ENCODE peak calls at places on chromosome 3, in four cellular contexts. I is fibroblast of lung, L is endothelial cell of umbilical vein, G is HepG2. Z is an unnamed sample. For H4K20me1, the result is how much of the 10 kb centered on the place peaks cover.

GRCh38 chr3:33911525-33912322 is 113.3 kb downstream of the PDCD6IP start:
- DNase-seq in I (peak), L (no peak), G (no peak), Z (no peak)

GRCh38 chr3:29521751-29522150 is 240.9 kb downstream of the RBMS3 start:
- DNase-seq in I (no peak), L (no peak), G (no peak), Z (no peak)

GRCh38 chr3:134294302-134294925 is 43.8 kb upstream of the RYK start:
- DNase-seq in I (no peak), L (no peak), G (no peak), Z (no peak)

GRCh38 chr3:48013288-48013980 is 2.8 kb downstream of the MAP4 start:
- DNase-seq in I (peak), L (peak), G (peak), Z (peak)

GRCh38 chr3:196563721-196564225 is 4.6 kb downstream of the WDR53 start:
- DNase-seq in I (no peak), L (peak), G (no peak), Z (no peak)

GRCh38 chr3:13145131-13145825 is 72.0 kb upstream of the IQSEC1 start:
- DNase-seq in I (no peak), L (no peak), G (peak), Z (no peak)

GRCh38 chr3:147404000-147404799 is 2.1 kb downstream of the ZIC4 start:
- DNase-seq in I (no peak), L (no peak), G (no peak), Z (no peak)

GRCh38 chr3:51673802-51674654 is 3.0 kb downstream of the TEX264 start:
- DNase-seq in I (no peak), L (no peak), G (no peak), Z (no peak)

GRCh38 chr3:14845180-14845579 is 26.4 kb downstream of the FGD5 start:
- DNase-seq in I (no peak), L (no peak), G (no peak), Z (no peak)

GRCh38 chr3:197205265-197205664 is 93.1 kb downstream of the DLG1 start:
- DNase-seq in I (no peak), L (peak), G (no peak), Z (no peak)

GRCh38 chr3:48436855-48437254 is 3.1 kb downstream of the CCDC51 start:
- DNase-seq in I (no peak), L (no peak), G (no peak), Z (no peak)

GRCh38 chr3:43905157-43905556 is 214.4 kb downstream of the ABHD5 start:
- DNase-seq in I (peak), L (no peak), G (no peak), Z (no peak)

GRCh38 chr3:127760361-127760760 is 62.0 kb downstream of the MGLL start:
- DNase-seq in I (no peak), L (no peak), G (no peak), Z (no peak)

GRCh38 chr3:194270627-194271458 is 80.3 kb downstream of the CPN2 start:
- DNase-seq in I (peak), L (peak), G (peak), Z (peak)

GRCh38 chr3:127914584-127914983 is 448 bp upstream of the KBTBD12 start:
- DNase-seq in I (no peak), L (no peak), G (no peak), Z (no peak)

GRCh38 chr3:192364296-192364695 is 363.0 kb downstream of the FGF12 start:
- DNase-seq in I (no peak), L (no peak), G (no peak), Z (no peak)

GRCh38 chr3:183790700-183791099 is 34.7 kb downstream of the MAP6D1 start:
- DNase-seq in I (no peak), L (no peak), G (no peak), Z (no peak)

GRCh38 chr3:17891139-17891850 is 148.9 kb upstream of the TBC1D5 start:
- DNase-seq in I (no peak), L (no peak), G (no peak), Z (peak)

GRCh38 chr3:140316461-140316860 is 361.4 kb upstream of the TRIM42 start:
- DNase-seq in I (no peak), L (no peak), G (no peak), Z (no peak)

GRCh38 chr3:85589145-85589544 is 630.4 kb downstream of the CADM2 start:
- DNase-seq in I (peak), L (no peak), G (no peak), Z (no peak)

GRCh38 chr3:43073116-43073835 is 32.6 kb downstream of the POMGNT2 start:
- DNase-seq in I (no peak), L (no peak), G (no peak), Z (no peak)

GRCh38 chr3:34919025-34919424 is 720.3 kb upstream of the ARPP21 start:
- DNase-seq in I (no peak), L (no peak), G (no peak), Z (no peak)

GRCh38 chr3:189771842-189772494 is 140.8 kb downstream of the TP63 start:
- DNase-seq in I (peak), L (no peak), G (no peak), Z (no peak)

GRCh38 chr3:55166577-55167555 is 239.0 kb upstream of the LRTM1 start:
- DNase-seq in I (no peak), L (no peak), G (no peak), Z (no peak)

GRCh38 chr3:43968465-43968864 is 273.2 kb upstream of the TOPAZ1 start:
- DNase-seq in I (no peak), L (no peak), G (no peak), Z (no peak)

GRCh38 chr3:146129750-146130149 is 31.2 kb downstream of the PLOD2 start:
- DNase-seq in I (no peak), L (no peak), G (no peak), Z (no peak)

GRCh38 chr3:170690133-170690981 is 104.5 kb upstream of the SLC7A14 start:
- DNase-seq in I (peak), L (no peak), G (peak), Z (peak)

DNA sequence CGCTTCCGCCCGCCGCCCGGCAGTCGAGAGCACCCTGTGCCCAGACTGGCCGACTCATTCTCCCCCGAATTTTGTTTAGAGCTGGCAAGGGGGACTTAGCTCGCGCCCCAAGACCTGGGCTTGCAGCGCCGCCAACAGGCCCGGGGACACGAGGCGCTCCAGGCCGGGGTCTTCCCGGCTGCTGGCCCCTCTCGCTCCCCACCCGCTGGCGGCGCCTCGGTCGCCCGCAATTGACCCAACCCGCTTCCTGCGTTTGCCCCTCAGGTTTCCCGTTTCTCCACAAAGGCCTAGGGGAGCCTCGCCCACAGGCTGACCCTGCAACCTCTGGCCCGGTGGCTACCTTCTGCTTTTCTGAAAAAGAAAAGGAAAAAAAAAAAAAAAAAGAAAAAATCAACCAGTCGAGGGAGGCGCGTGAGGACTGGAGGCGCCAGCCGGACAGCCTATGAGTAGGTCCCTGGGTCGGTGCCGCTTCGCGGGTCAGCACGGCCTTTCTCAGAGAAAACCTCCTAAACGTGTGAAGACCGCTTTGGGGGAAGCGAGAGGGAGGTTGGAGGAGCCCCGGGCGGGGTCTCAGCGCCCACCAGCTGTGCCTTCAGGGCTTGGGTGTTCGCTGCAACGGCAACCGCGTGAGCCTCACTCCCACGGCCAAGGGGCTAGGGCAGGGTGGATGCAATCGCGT is 7.2 kb downstream of the FOXL2 start:
- DNase-seq in I (no peak), L (no peak), G (no peak), Z (no peak)
- TF ChIP-seq CTCF in I (no peak), L (peak), G (no peak), Z (peak)

GRCh38 chr3:30616347-30617027 is 10.1 kb downstream of the TGFBR2 start:
- DNase-seq in I (no peak), L (peak), G (no peak), Z (no peak)

GRCh38 chr3:30614943-30615342 is 8.5 kb downstream of the TGFBR2 start:
- DNase-seq in I (no peak), L (peak), G (no peak), Z (no peak)

GRCh38 chr3:30614373-30614772 is 8.0 kb downstream of the TGFBR2 start:
- DNase-seq in I (no peak), L (no peak), G (no peak), Z (no peak)

GRCh38 chr3:30617069-30617468 is 10.7 kb downstream of the TGFBR2 start:
- DNase-seq in I (no peak), L (no peak), G (no peak), Z (no peak)

DNA sequence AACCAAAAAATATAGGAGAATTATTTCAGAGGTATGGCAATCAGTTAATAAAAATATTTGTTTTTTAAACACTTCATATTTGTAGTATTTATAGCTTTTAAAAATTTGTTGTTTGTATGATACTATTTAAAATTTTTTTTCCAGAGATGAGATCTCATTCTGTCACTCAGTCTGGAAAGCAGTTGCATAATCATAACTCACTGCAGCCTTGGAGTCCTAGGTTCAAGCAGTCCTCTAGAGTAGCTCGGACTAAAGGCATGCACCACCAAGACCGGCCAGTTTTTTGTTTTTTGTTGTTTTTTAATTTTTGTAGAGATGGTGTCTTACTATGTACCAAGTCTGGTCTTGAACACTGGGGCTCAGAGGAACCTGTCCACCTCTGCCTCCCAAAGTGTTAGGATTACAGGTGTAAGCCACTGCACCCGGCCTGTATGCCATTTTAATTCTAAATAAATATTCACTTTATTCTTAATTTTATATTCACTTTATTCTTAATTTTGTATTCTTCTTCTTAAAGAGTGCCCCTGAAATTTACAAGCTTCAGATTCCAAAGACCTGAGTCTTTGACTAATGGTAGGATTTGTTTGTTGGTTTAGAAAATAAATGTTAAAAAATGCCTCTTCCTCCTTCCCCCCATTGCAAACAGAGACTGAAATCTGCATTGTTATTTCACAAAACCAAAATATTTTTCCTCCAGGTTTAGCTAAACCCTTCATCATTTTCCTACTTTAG is 9.4 kb downstream of the TGFBR2 start:
- DNase-seq in I (no peak), L (peak), G (no peak), Z (no peak)
- H4K20me1 ChIP-seq in I (under half), L (under half), G (half or more), Z (under half)

DNA sequence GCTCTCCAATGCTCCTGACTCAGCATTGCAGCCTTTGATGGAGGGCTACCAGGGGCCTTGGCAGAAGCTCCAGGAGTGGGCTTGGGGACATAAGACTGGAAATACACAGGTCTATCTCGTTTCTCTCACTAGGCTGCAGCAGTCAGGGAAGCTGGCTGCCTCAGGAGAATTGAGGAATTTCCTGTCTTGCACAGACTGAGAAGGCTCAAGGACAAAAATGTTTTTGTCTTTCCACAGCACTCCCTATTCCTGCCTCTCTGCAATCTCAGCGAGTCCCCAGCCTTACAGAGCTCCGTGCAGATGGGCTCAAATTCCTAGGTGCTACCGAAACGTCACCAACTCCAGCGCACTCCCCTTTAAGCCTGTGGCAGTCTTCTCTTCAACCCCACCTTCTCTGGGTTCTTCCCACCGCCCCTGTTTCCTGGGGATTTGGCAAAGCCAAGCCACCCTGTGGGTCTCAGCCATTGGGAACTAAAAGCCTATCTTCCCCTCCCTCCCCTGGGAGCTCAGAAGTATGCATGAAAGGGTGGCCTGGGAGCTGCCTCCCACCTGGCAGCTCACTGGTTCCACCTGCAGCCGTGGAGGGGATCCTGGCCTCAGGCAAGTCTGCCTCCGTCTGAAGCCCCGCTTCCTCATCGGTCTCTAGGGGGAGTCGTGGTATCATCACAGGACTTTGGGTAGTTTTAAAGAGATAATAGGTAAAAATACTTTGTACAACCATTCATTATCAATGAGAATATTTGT is 322.6 kb upstream of the FRG2C start:
- DNase-seq in I (no peak), L (no peak), G (no peak), Z (no peak)
- TF ChIP-seq CTCF in I (no peak), L (no peak), G (peak), Z (no peak)

GRCh38 chr3:152392474-152392873 is 123.7 kb downstream of the MBNL1 start:
- DNase-seq in I (no peak), L (no peak), G (no peak), Z (no peak)
- H4K20me1 ChIP-seq in I (under half), L (under half), G (under half), Z (under half)

DNA sequence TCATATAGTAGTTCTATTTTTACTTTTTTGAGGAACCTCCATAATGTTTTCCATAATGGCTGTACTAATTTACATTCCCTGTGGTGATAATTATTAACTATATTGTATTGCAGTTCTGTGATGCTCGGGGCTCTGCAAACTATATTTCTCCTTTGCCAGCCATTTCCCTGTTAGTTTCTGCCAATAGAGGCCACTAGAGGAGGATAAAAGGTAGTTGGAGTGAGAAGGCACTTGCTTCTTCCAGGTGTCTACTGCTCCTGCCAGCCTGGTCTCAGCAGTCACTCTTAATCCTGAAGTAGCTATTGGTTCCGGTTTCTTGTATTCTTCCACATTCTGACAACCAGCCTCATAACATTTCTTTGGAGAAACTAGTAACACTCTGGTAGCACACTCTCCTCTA is 233.9 kb upstream of the GBE1 start:
- DNase-seq in I (no peak), L (no peak), G (no peak), Z (no peak)
- TF ChIP-seq CTCF in I (no peak), L (no peak), G (peak), Z (peak)

DNA sequence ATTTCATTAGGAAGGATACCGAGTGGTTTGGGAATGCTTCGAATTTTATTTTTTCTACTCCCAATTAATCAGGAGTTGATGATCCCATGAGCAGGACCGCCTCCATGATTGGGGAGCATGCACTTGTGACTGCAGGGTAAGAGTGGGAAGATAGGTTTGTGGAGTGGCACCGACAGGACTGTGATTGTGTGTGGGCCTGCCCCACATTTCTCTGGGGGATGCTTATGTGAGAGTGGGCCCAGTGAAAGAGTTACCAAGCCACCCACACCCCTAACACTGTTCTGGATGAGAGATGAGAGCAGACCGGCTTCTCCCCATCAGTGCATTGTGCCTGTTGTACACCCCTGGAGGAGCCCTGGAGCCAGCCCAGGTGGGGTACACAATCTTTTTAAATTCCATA is 76.7 kb downstream of the LHFPL4 start:
- DNase-seq in I (no peak), L (no peak), G (no peak), Z (no peak)
- H4K20me1 ChIP-seq in I (under half), L (under half), G (under half), Z (under half)

GRCh38 chr3:154954750-154955149 is 125.4 kb upstream of the MME start:
- DNase-seq in I (peak), L (peak), G (no peak), Z (peak)
- TF ChIP-seq CTCF in I (peak), L (peak), G (no peak), Z (peak)

GRCh38 chr3:152517517-152517916 is 248.8 kb downstream of the MBNL1 start:
- DNase-seq in I (no peak), L (no peak), G (no peak), Z (no peak)

GRCh38 chr3:152513301-152513960 is 244.7 kb downstream of the MBNL1 start:
- DNase-seq in I (no peak), L (no peak), G (no peak), Z (no peak)

GRCh38 chr3:152519376-152519775 is 250.6 kb downstream of the MBNL1 start:
- DNase-seq in I (no peak), L (no peak), G (no peak), Z (no peak)

GRCh38 chr3:152516195-152516594 is 247.5 kb downstream of the MBNL1 start:
- DNase-seq in I (no peak), L (no peak), G (no peak), Z (no peak)

DNA sequence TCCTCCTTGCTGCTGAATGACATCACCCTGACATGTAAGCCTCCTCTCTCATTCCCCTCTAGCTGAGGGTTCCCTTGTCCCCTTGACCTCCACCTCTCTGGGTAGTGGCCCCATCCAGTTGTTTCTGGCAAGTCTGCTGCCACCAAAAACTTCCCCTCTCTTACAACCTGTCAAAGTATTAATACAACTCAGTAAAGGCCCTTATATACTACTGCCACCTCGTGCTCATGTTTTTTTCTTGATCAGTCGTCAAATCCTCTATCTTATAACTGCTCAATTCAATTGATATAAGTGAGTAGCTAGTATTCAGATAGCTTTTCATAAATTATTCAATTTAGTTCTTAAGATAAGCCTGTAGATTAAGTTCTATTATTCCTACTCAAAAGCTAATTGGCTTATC is 249.6 kb downstream of the MBNL1 start:
- DNase-seq in I (no peak), L (no peak), G (no peak), Z (no peak)
- H4K20me1 ChIP-seq in I (under half), L (under half), G (under half), Z (under half)

GRCh38 chr3:159265705-159266104 is 463.9 kb downstream of the MFSD1 start:
- DNase-seq in I (no peak), L (no peak), G (no peak), Z (no peak)

GRCh38 chr3:159260049-159260662 is 458.3 kb downstream of the MFSD1 start:
- DNase-seq in I (peak), L (peak), G (peak), Z (peak)

GRCh38 chr3:159266779-159267178 is 464.9 kb downstream of the MFSD1 start:
- DNase-seq in I (peak), L (peak), G (peak), Z (peak)

GRCh38 chr3:159263750-159264561 is 462.1 kb downstream of the MFSD1 start:
- DNase-seq in I (peak), L (peak), G (peak), Z (peak)
- TF ChIP-seq CTCF in I (peak), L (peak), G (peak), Z (peak)